ENCODE peak calls at places on chromosomes 11 and 22, in six cellular contexts. One of them, this sample, is unnamed.

GRCh38 chr11:68313574-68314202 is 1.3 kb downstream of the LRP5 start:
- DNase-seq in NCI-H1092 treated with DMSO at 0.1 percent for 48 hours: peak; percentile 9
- DNase-seq in stimulated activated CD4-positive, alpha-beta T cell treated with anti-CD3 and anti-CD28 coated beads, Interleukin-1b, Interleukin-23, amount 100 ng/mL, for 24 hours: no peak
- DNase-seq in left colon: no peak
- DNase-seq in IMR-90: peak; percentile 30
- DNase-seq in Peyer's patch: no peak
- DNase-seq in this sample: peak; percentile 41

GRCh38 chr11:107598225-107599139 is 7.5 kb downstream of the ELMOD1 start:
- DNase-seq in NCI-H1092 treated with DMSO at 0.1 percent for 48 hours: no peak
- DNase-seq in stimulated activated CD4-positive, alpha-beta T cell treated with anti-CD3 and anti-CD28 coated beads, Interleukin-1b, Interleukin-23, amount 100 ng/mL, for 24 hours: no peak
- DNase-seq in left colon: no peak
- DNase-seq in IMR-90: no peak
- DNase-seq in Peyer's patch: no peak
- DNase-seq in this sample: peak; percentile 18

GRCh38 chr11:105244157-105244820 is 104.7 kb upstream of the CARD18 start:
- DNase-seq in NCI-H1092 treated with DMSO at 0.1 percent for 48 hours: no peak
- DNase-seq in stimulated activated CD4-positive, alpha-beta T cell treated with anti-CD3 and anti-CD28 coated beads, Interleukin-1b, Interleukin-23, amount 100 ng/mL, for 24 hours: no peak
- DNase-seq in left colon: no peak
- DNase-seq in IMR-90: peak; percentile 98
- DNase-seq in Peyer's patch: no peak
- DNase-seq in this sample: peak; percentile 96

GRCh38 chr22:37233751-37234631 is 10.1 kb downstream of the RAC2 start:
- DNase-seq in NCI-H1092 treated with DMSO at 0.1 percent for 48 hours: no peak
- DNase-seq in stimulated activated CD4-positive, alpha-beta T cell treated with anti-CD3 and anti-CD28 coated beads, Interleukin-1b, Interleukin-23, amount 100 ng/mL, for 24 hours: no peak
- DNase-seq in left colon: no peak
- DNase-seq in IMR-90: no peak
- DNase-seq in Peyer's patch: no peak
- DNase-seq in this sample: no peak

GRCh38 chr11:72466410-72466809 is 32.1 kb upstream of the CLPB start:
- DNase-seq in NCI-H1092 treated with DMSO at 0.1 percent for 48 hours: no peak
- DNase-seq in stimulated activated CD4-positive, alpha-beta T cell treated with anti-CD3 and anti-CD28 coated beads, Interleukin-1b, Interleukin-23, amount 100 ng/mL, for 24 hours: no peak
- DNase-seq in left colon: no peak
- DNase-seq in IMR-90: no peak
- DNase-seq in Peyer's patch: no peak
- DNase-seq in this sample: no peak

GRCh38 chr11:111296196-111296595 is 2.1 kb upstream of the POU2AF3 start:
- DNase-seq in NCI-H1092 treated with DMSO at 0.1 percent for 48 hours: no peak
- DNase-seq in stimulated activated CD4-positive, alpha-beta T cell treated with anti-CD3 and anti-CD28 coated beads, Interleukin-1b, Interleukin-23, amount 100 ng/mL, for 24 hours: no peak
- DNase-seq in left colon: no peak
- DNase-seq in IMR-90: no peak
- DNase-seq in Peyer's patch: no peak
- DNase-seq in this sample: no peak

GRCh38 chr22:24989541-24989951 is 37.0 kb downstream of the KIAA1671 start:
- DNase-seq in NCI-H1092 treated with DMSO at 0.1 percent for 48 hours: no peak
- DNase-seq in stimulated activated CD4-positive, alpha-beta T cell treated with anti-CD3 and anti-CD28 coated beads, Interleukin-1b, Interleukin-23, amount 100 ng/mL, for 24 hours: no peak
- DNase-seq in left colon: no peak
- DNase-seq in IMR-90: no peak
- DNase-seq in Peyer's patch: no peak
- DNase-seq in this sample: no peak

GRCh38 chr22:31081963-31082605 is 966 bp downstream of the SMTN start:
- DNase-seq in NCI-H1092 treated with DMSO at 0.1 percent for 48 hours: no peak
- DNase-seq in stimulated activated CD4-positive, alpha-beta T cell treated with anti-CD3 and anti-CD28 coated beads, Interleukin-1b, Interleukin-23, amount 100 ng/mL, for 24 hours: no peak
- DNase-seq in left colon: no peak
- DNase-seq in IMR-90: peak; percentile 62
- DNase-seq in Peyer's patch: no peak
- DNase-seq in this sample: peak; percentile 33

GRCh38 chr11:93143186-93143585 is 54.6 kb downstream of the SLC36A4 start:
- DNase-seq in NCI-H1092 treated with DMSO at 0.1 percent for 48 hours: no peak
- DNase-seq in stimulated activated CD4-positive, alpha-beta T cell treated with anti-CD3 and anti-CD28 coated beads, Interleukin-1b, Interleukin-23, amount 100 ng/mL, for 24 hours: no peak
- DNase-seq in left colon: no peak
- DNase-seq in IMR-90: peak; percentile 76
- DNase-seq in Peyer's patch: no peak
- DNase-seq in this sample: peak; percentile 42

GRCh38 chr11:79265756-79266322 is 175.0 kb downstream of the TENM4 start:
- DNase-seq in NCI-H1092 treated with DMSO at 0.1 percent for 48 hours: no peak
- DNase-seq in stimulated activated CD4-positive, alpha-beta T cell treated with anti-CD3 and anti-CD28 coated beads, Interleukin-1b, Interleukin-23, amount 100 ng/mL, for 24 hours: no peak
- DNase-seq in left colon: no peak
- DNase-seq in IMR-90: peak; percentile 91
- DNase-seq in Peyer's patch: no peak
- DNase-seq in this sample: no peak

GRCh38 chr11:72703281-72704008 is 29.2 kb upstream of the PDE2A start:
- DNase-seq in NCI-H1092 treated with DMSO at 0.1 percent for 48 hours: no peak
- DNase-seq in stimulated activated CD4-positive, alpha-beta T cell treated with anti-CD3 and anti-CD28 coated beads, Interleukin-1b, Interleukin-23, amount 100 ng/mL, for 24 hours: no peak
- DNase-seq in left colon: peak; percentile 36
- DNase-seq in IMR-90: peak; percentile 63
- DNase-seq in Peyer's patch: no peak
- DNase-seq in this sample: peak; percentile 81

GRCh38 chr11:55942785-55943392 is 6.7 kb upstream of the OR5I1 start:
- DNase-seq in NCI-H1092 treated with DMSO at 0.1 percent for 48 hours: peak; percentile 57
- DNase-seq in stimulated activated CD4-positive, alpha-beta T cell treated with anti-CD3 and anti-CD28 coated beads, Interleukin-1b, Interleukin-23, amount 100 ng/mL, for 24 hours: no peak
- DNase-seq in left colon: no peak
- DNase-seq in IMR-90: peak; percentile 7
- DNase-seq in Peyer's patch: no peak
- DNase-seq in this sample: peak; percentile 33

GRCh38 chr22:26502688-26503561 is 9.3 kb downstream of the TFIP11 start:
- DNase-seq in NCI-H1092 treated with DMSO at 0.1 percent for 48 hours: peak; percentile 12
- DNase-seq in stimulated activated CD4-positive, alpha-beta T cell treated with anti-CD3 and anti-CD28 coated beads, Interleukin-1b, Interleukin-23, amount 100 ng/mL, for 24 hours: no peak
- DNase-seq in left colon: peak; percentile 43
- DNase-seq in IMR-90: peak; percentile 51
- DNase-seq in Peyer's patch: peak; percentile 60
- DNase-seq in this sample: peak; percentile 59

GRCh38 chr22:17562906-17563870 is at the start of gene SLC25A18:
- DNase-seq in NCI-H1092 treated with DMSO at 0.1 percent for 48 hours: no peak
- DNase-seq in stimulated activated CD4-positive, alpha-beta T cell treated with anti-CD3 and anti-CD28 coated beads, Interleukin-1b, Interleukin-23, amount 100 ng/mL, for 24 hours: no peak
- DNase-seq in left colon: no peak
- DNase-seq in IMR-90: no peak
- DNase-seq in Peyer's patch: no peak
- DNase-seq in this sample: peak; percentile 86

GRCh38 chr11:47591764-47592163 is 2.4 kb downstream of the C1QTNF4 start:
- DNase-seq in NCI-H1092 treated with DMSO at 0.1 percent for 48 hours: no peak
- DNase-seq in stimulated activated CD4-positive, alpha-beta T cell treated with anti-CD3 and anti-CD28 coated beads, Interleukin-1b, Interleukin-23, amount 100 ng/mL, for 24 hours: no peak
- DNase-seq in left colon: no peak
- DNase-seq in IMR-90: no peak
- DNase-seq in Peyer's patch: no peak
- DNase-seq in this sample: no peak

GRCh38 chr22:44369241-44369652 is 56.5 kb upstream of the SHISAL1 start:
- DNase-seq in NCI-H1092 treated with DMSO at 0.1 percent for 48 hours: no peak
- DNase-seq in stimulated activated CD4-positive, alpha-beta T cell treated with anti-CD3 and anti-CD28 coated beads, Interleukin-1b, Interleukin-23, amount 100 ng/mL, for 24 hours: no peak
- DNase-seq in left colon: no peak
- DNase-seq in IMR-90: no peak
- DNase-seq in Peyer's patch: no peak
- DNase-seq in this sample: no peak

GRCh38 chr22:45454260-45454659 is 40.8 kb downstream of the RIBC2 start:
- DNase-seq in NCI-H1092 treated with DMSO at 0.1 percent for 48 hours: no peak
- DNase-seq in stimulated activated CD4-positive, alpha-beta T cell treated with anti-CD3 and anti-CD28 coated beads, Interleukin-1b, Interleukin-23, amount 100 ng/mL, for 24 hours: no peak
- DNase-seq in left colon: no peak
- DNase-seq in IMR-90: peak; percentile 49
- DNase-seq in Peyer's patch: no peak
- DNase-seq in this sample: peak; percentile 92

GRCh38 chr22:17841836-17842235 is 67.6 kb upstream of the BID start:
- DNase-seq in NCI-H1092 treated with DMSO at 0.1 percent for 48 hours: no peak
- DNase-seq in stimulated activated CD4-positive, alpha-beta T cell treated with anti-CD3 and anti-CD28 coated beads, Interleukin-1b, Interleukin-23, amount 100 ng/mL, for 24 hours: no peak
- DNase-seq in left colon: no peak
- DNase-seq in IMR-90: no peak
- DNase-seq in Peyer's patch: no peak
- DNase-seq in this sample: no peak

GRCh38 chr22:19942071-19942885 is 660 bp upstream of the TXNRD2 start:
- DNase-seq in NCI-H1092 treated with DMSO at 0.1 percent for 48 hours: no peak
- DNase-seq in stimulated activated CD4-positive, alpha-beta T cell treated with anti-CD3 and anti-CD28 coated beads, Interleukin-1b, Interleukin-23, amount 100 ng/mL, for 24 hours: no peak
- DNase-seq in left colon: no peak
- DNase-seq in IMR-90: peak; percentile 69
- DNase-seq in Peyer's patch: peak; percentile 38
- DNase-seq in this sample: peak; percentile 69

GRCh38 chr11:56176318-56176717 is at the start of gene OR5J2:
- DNase-seq in NCI-H1092 treated with DMSO at 0.1 percent for 48 hours: no peak
- DNase-seq in stimulated activated CD4-positive, alpha-beta T cell treated with anti-CD3 and anti-CD28 coated beads, Interleukin-1b, Interleukin-23, amount 100 ng/mL, for 24 hours: no peak
- DNase-seq in left colon: no peak
- DNase-seq in IMR-90: no peak
- DNase-seq in Peyer's patch: no peak
- DNase-seq in this sample: no peak

GRCh38 chr11:980438-981365 is 55.0 kb downstream of the AP2A2 start:
- DNase-seq in NCI-H1092 treated with DMSO at 0.1 percent for 48 hours: no peak
- DNase-seq in stimulated activated CD4-positive, alpha-beta T cell treated with anti-CD3 and anti-CD28 coated beads, Interleukin-1b, Interleukin-23, amount 100 ng/mL, for 24 hours: no peak
- DNase-seq in left colon: no peak
- DNase-seq in IMR-90: no peak
- DNase-seq in Peyer's patch: no peak
- DNase-seq in this sample: no peak

GRCh38 chr11:14202263-14203173 is 156.5 kb downstream of the RRAS2 start:
- DNase-seq in NCI-H1092 treated with DMSO at 0.1 percent for 48 hours: no peak
- DNase-seq in stimulated activated CD4-positive, alpha-beta T cell treated with anti-CD3 and anti-CD28 coated beads, Interleukin-1b, Interleukin-23, amount 100 ng/mL, for 24 hours: no peak
- DNase-seq in left colon: no peak
- DNase-seq in IMR-90: no peak
- DNase-seq in Peyer's patch: no peak
- DNase-seq in this sample: no peak

GRCh38 chr22:31680764-31681624 is 19.0 kb upstream of the PISD start:
- DNase-seq in NCI-H1092 treated with DMSO at 0.1 percent for 48 hours: no peak
- DNase-seq in stimulated activated CD4-positive, alpha-beta T cell treated with anti-CD3 and anti-CD28 coated beads, Interleukin-1b, Interleukin-23, amount 100 ng/mL, for 24 hours: no peak
- DNase-seq in left colon: peak; percentile 38
- DNase-seq in IMR-90: peak; percentile 79
- DNase-seq in Peyer's patch: no peak
- DNase-seq in this sample: peak; percentile 52

GRCh38 chr11:69817265-69818236 is 1.7 kb downstream of the FGF3 start:
- DNase-seq in NCI-H1092 treated with DMSO at 0.1 percent for 48 hours: no peak
- DNase-seq in stimulated activated CD4-positive, alpha-beta T cell treated with anti-CD3 and anti-CD28 coated beads, Interleukin-1b, Interleukin-23, amount 100 ng/mL, for 24 hours: no peak
- DNase-seq in left colon: no peak
- DNase-seq in IMR-90: no peak
- DNase-seq in Peyer's patch: no peak
- DNase-seq in this sample: no peak

GRCh38 chr22:28442951-28443876 is 236.4 kb downstream of the TTC28 start:
- DNase-seq in NCI-H1092 treated with DMSO at 0.1 percent for 48 hours: no peak
- DNase-seq in stimulated activated CD4-positive, alpha-beta T cell treated with anti-CD3 and anti-CD28 coated beads, Interleukin-1b, Interleukin-23, amount 100 ng/mL, for 24 hours: peak; percentile 1
- DNase-seq in left colon: peak; percentile 65
- DNase-seq in IMR-90: peak; percentile 76
- DNase-seq in Peyer's patch: no peak
- DNase-seq in this sample: peak; percentile 69

GRCh38 chr11:2442554-2442953 is 1.8 kb downstream of the TRPM5 start:
- DNase-seq in NCI-H1092 treated with DMSO at 0.1 percent for 48 hours: no peak
- DNase-seq in stimulated activated CD4-positive, alpha-beta T cell treated with anti-CD3 and anti-CD28 coated beads, Interleukin-1b, Interleukin-23, amount 100 ng/mL, for 24 hours: no peak
- DNase-seq in left colon: no peak
- DNase-seq in IMR-90: no peak
- DNase-seq in Peyer's patch: no peak
- DNase-seq in this sample: no peak

GRCh38 chr11:122817121-122817520 is 21.2 kb upstream of the CRTAM start:
- DNase-seq in NCI-H1092 treated with DMSO at 0.1 percent for 48 hours: no peak
- DNase-seq in stimulated activated CD4-positive, alpha-beta T cell treated with anti-CD3 and anti-CD28 coated beads, Interleukin-1b, Interleukin-23, amount 100 ng/mL, for 24 hours: no peak
- DNase-seq in left colon: no peak
- DNase-seq in IMR-90: no peak
- DNase-seq in Peyer's patch: no peak
- DNase-seq in this sample: no peak

GRCh38 chr11:13260963-13261599 is 16.5 kb upstream of the BMAL1 start:
- DNase-seq in NCI-H1092 treated with DMSO at 0.1 percent for 48 hours: no peak
- DNase-seq in stimulated activated CD4-positive, alpha-beta T cell treated with anti-CD3 and anti-CD28 coated beads, Interleukin-1b, Interleukin-23, amount 100 ng/mL, for 24 hours: no peak
- DNase-seq in left colon: no peak
- DNase-seq in IMR-90: peak; percentile 12
- DNase-seq in Peyer's patch: no peak
- DNase-seq in this sample: peak; percentile 19

GRCh38 chr11:129412501-129412900 is 36.9 kb downstream of the BARX2 start:
- DNase-seq in NCI-H1092 treated with DMSO at 0.1 percent for 48 hours: no peak
- DNase-seq in stimulated activated CD4-positive, alpha-beta T cell treated with anti-CD3 and anti-CD28 coated beads, Interleukin-1b, Interleukin-23, amount 100 ng/mL, for 24 hours: no peak
- DNase-seq in left colon: peak; percentile 39
- DNase-seq in IMR-90: no peak
- DNase-seq in Peyer's patch: no peak
- DNase-seq in this sample: no peak

GRCh38 chr11:65501005-65501529 is 2.2 kb downstream of the MALAT1 start:
- DNase-seq in NCI-H1092 treated with DMSO at 0.1 percent for 48 hours: no peak
- DNase-seq in stimulated activated CD4-positive, alpha-beta T cell treated with anti-CD3 and anti-CD28 coated beads, Interleukin-1b, Interleukin-23, amount 100 ng/mL, for 24 hours: no peak
- DNase-seq in left colon: no peak
- DNase-seq in IMR-90: peak; percentile 42
- DNase-seq in Peyer's patch: no peak
- DNase-seq in this sample: no peak

GRCh38 chr11:17445240-17445795 is 31.3 kb downstream of the ABCC8 start:
- DNase-seq in NCI-H1092 treated with DMSO at 0.1 percent for 48 hours: no peak
- DNase-seq in stimulated activated CD4-positive, alpha-beta T cell treated with anti-CD3 and anti-CD28 coated beads, Interleukin-1b, Interleukin-23, amount 100 ng/mL, for 24 hours: no peak
- DNase-seq in left colon: no peak
- DNase-seq in IMR-90: no peak
- DNase-seq in Peyer's patch: no peak
- DNase-seq in this sample: no peak

GRCh38 chr11:124920870-124921609 is 2.0 kb downstream of the HEPN1 start:
- DNase-seq in NCI-H1092 treated with DMSO at 0.1 percent for 48 hours: peak; percentile 88
- DNase-seq in stimulated activated CD4-positive, alpha-beta T cell treated with anti-CD3 and anti-CD28 coated beads, Interleukin-1b, Interleukin-23, amount 100 ng/mL, for 24 hours: peak; percentile 69
- DNase-seq in left colon: peak; percentile 54
- DNase-seq in IMR-90: peak; percentile 47
- DNase-seq in Peyer's patch: peak; percentile 49
- DNase-seq in this sample: peak; percentile 76

GRCh38 chr11:114209904-114210303 is 86.3 kb upstream of the NNMT start:
- DNase-seq in NCI-H1092 treated with DMSO at 0.1 percent for 48 hours: no peak
- DNase-seq in stimulated activated CD4-positive, alpha-beta T cell treated with anti-CD3 and anti-CD28 coated beads, Interleukin-1b, Interleukin-23, amount 100 ng/mL, for 24 hours: no peak
- DNase-seq in left colon: peak; percentile 24
- DNase-seq in IMR-90: no peak
- DNase-seq in Peyer's patch: no peak
- DNase-seq in this sample: no peak

GRCh38 chr11:130601141-130601540 is 152.7 kb downstream of the ADAMTS15 start:
- DNase-seq in NCI-H1092 treated with DMSO at 0.1 percent for 48 hours: no peak
- DNase-seq in stimulated activated CD4-positive, alpha-beta T cell treated with anti-CD3 and anti-CD28 coated beads, Interleukin-1b, Interleukin-23, amount 100 ng/mL, for 24 hours: no peak
- DNase-seq in left colon: peak; percentile 37
- DNase-seq in IMR-90: peak; percentile 90
- DNase-seq in Peyer's patch: peak; percentile 17
- DNase-seq in this sample: peak; percentile 86

This sample was measured in fibroblast of villous mesenchyme.